ENCODE peak calls at places on chromosomes 13 and 19, in five cellular contexts. One of them, this sample, is unnamed.

GRCh38 chr19:35336166-35336955 is 7.4 kb downstream of the CD22 start:
- ATAC-seq in activated CD4-positive, alpha-beta T cell treated with anti-CD3 and anti-CD28 coated beads for 36 hours: no peak
- ATAC-seq in foreskin keratinocyte: no peak
- ATAC-seq in B cell: no peak
- ATAC-seq in stimulated activated naive CD8-positive, alpha-beta T cell treated with anti-CD3 and anti-CD28 coated beads, Interleukin-15, Interleukin-2, amounts not matched to agents 100 U/mL and 50 U/mL, for 24 hours: no peak
- ATAC-seq in this sample: no peak

GRCh38 chr13:49464621-49465325 is 20.7 kb downstream of the SETDB2 start:
- ATAC-seq in activated CD4-positive, alpha-beta T cell treated with anti-CD3 and anti-CD28 coated beads for 36 hours: no peak
- ATAC-seq in foreskin keratinocyte: no peak
- ATAC-seq in B cell: no peak
- ATAC-seq in stimulated activated naive CD8-positive, alpha-beta T cell treated with anti-CD3 and anti-CD28 coated beads, Interleukin-15, Interleukin-2, amounts not matched to agents 100 U/mL and 50 U/mL, for 24 hours: no peak
- ATAC-seq in this sample: no peak

GRCh38 chr19:3769494-3769893 is 2.5 kb downstream of the RAX2 start:
- ATAC-seq in activated CD4-positive, alpha-beta T cell treated with anti-CD3 and anti-CD28 coated beads for 36 hours: no peak
- ATAC-seq in foreskin keratinocyte: no peak
- ATAC-seq in B cell: no peak
- ATAC-seq in stimulated activated naive CD8-positive, alpha-beta T cell treated with anti-CD3 and anti-CD28 coated beads, Interleukin-15, Interleukin-2, amounts not matched to agents 100 U/mL and 50 U/mL, for 24 hours: no peak
- ATAC-seq in this sample: no peak

GRCh38 chr13:28583661-28584091 is 75.3 kb upstream of the POMP start:
- ATAC-seq in activated CD4-positive, alpha-beta T cell treated with anti-CD3 and anti-CD28 coated beads for 36 hours: no peak
- ATAC-seq in foreskin keratinocyte: no peak
- ATAC-seq in B cell: no peak
- ATAC-seq in stimulated activated naive CD8-positive, alpha-beta T cell treated with anti-CD3 and anti-CD28 coated beads, Interleukin-15, Interleukin-2, amounts not matched to agents 100 U/mL and 50 U/mL, for 24 hours: no peak
- ATAC-seq in this sample: no peak

GRCh38 chr13:30477346-30478235 is 11.9 kb upstream of the HMGB1 start:
- ATAC-seq in activated CD4-positive, alpha-beta T cell treated with anti-CD3 and anti-CD28 coated beads for 36 hours: no peak
- ATAC-seq in foreskin keratinocyte: no peak
- ATAC-seq in B cell: peak
- ATAC-seq in stimulated activated naive CD8-positive, alpha-beta T cell treated with anti-CD3 and anti-CD28 coated beads, Interleukin-15, Interleukin-2, amounts not matched to agents 100 U/mL and 50 U/mL, for 24 hours: no peak
- ATAC-seq in this sample: no peak

GRCh38 chr19:1245884-1246816 is 2.2 kb upstream of the MIDN start:
- ATAC-seq in activated CD4-positive, alpha-beta T cell treated with anti-CD3 and anti-CD28 coated beads for 36 hours: no peak
- ATAC-seq in foreskin keratinocyte: no peak
- ATAC-seq in B cell: no peak
- ATAC-seq in stimulated activated naive CD8-positive, alpha-beta T cell treated with anti-CD3 and anti-CD28 coated beads, Interleukin-15, Interleukin-2, amounts not matched to agents 100 U/mL and 50 U/mL, for 24 hours: no peak
- ATAC-seq in this sample: no peak

GRCh38 chr13:84997858-84998257 is 801.4 kb downstream of the SLITRK6 start:
- ATAC-seq in activated CD4-positive, alpha-beta T cell treated with anti-CD3 and anti-CD28 coated beads for 36 hours: no peak
- ATAC-seq in foreskin keratinocyte: no peak
- ATAC-seq in B cell: no peak
- ATAC-seq in stimulated activated naive CD8-positive, alpha-beta T cell treated with anti-CD3 and anti-CD28 coated beads, Interleukin-15, Interleukin-2, amounts not matched to agents 100 U/mL and 50 U/mL, for 24 hours: no peak
- ATAC-seq in this sample: no peak

GRCh38 chr13:77306458-77306857 is 20.4 kb downstream of the MYCBP2 start:
- ATAC-seq in activated CD4-positive, alpha-beta T cell treated with anti-CD3 and anti-CD28 coated beads for 36 hours: no peak
- ATAC-seq in foreskin keratinocyte: peak
- ATAC-seq in B cell: no peak
- ATAC-seq in stimulated activated naive CD8-positive, alpha-beta T cell treated with anti-CD3 and anti-CD28 coated beads, Interleukin-15, Interleukin-2, amounts not matched to agents 100 U/mL and 50 U/mL, for 24 hours: no peak
- ATAC-seq in this sample: no peak

GRCh38 chr13:98997738-98998641 is 20.1 kb upstream of the DOCK9 start:
- ATAC-seq in activated CD4-positive, alpha-beta T cell treated with anti-CD3 and anti-CD28 coated beads for 36 hours: peak
- ATAC-seq in foreskin keratinocyte: peak
- ATAC-seq in B cell: no peak
- ATAC-seq in stimulated activated naive CD8-positive, alpha-beta T cell treated with anti-CD3 and anti-CD28 coated beads, Interleukin-15, Interleukin-2, amounts not matched to agents 100 U/mL and 50 U/mL, for 24 hours: peak
- ATAC-seq in this sample: peak

GRCh38 chr19:53868892-53869804 is 1.5 kb downstream of the MYADM start:
- ATAC-seq in activated CD4-positive, alpha-beta T cell treated with anti-CD3 and anti-CD28 coated beads for 36 hours: peak
- ATAC-seq in foreskin keratinocyte: peak
- ATAC-seq in B cell: peak
- ATAC-seq in stimulated activated naive CD8-positive, alpha-beta T cell treated with anti-CD3 and anti-CD28 coated beads, Interleukin-15, Interleukin-2, amounts not matched to agents 100 U/mL and 50 U/mL, for 24 hours: peak
- ATAC-seq in this sample: peak

GRCh38 chr19:57434386-57435061 is 601 bp upstream of the ZNF749 start:
- ATAC-seq in activated CD4-positive, alpha-beta T cell treated with anti-CD3 and anti-CD28 coated beads for 36 hours: peak
- ATAC-seq in foreskin keratinocyte: peak
- ATAC-seq in B cell: no peak
- ATAC-seq in stimulated activated naive CD8-positive, alpha-beta T cell treated with anti-CD3 and anti-CD28 coated beads, Interleukin-15, Interleukin-2, amounts not matched to agents 100 U/mL and 50 U/mL, for 24 hours: no peak
- ATAC-seq in this sample: peak

GRCh38 chr13:72221276-72221962 is 354.4 kb upstream of the DACH1 start:
- ATAC-seq in activated CD4-positive, alpha-beta T cell treated with anti-CD3 and anti-CD28 coated beads for 36 hours: no peak
- ATAC-seq in foreskin keratinocyte: peak
- ATAC-seq in B cell: no peak
- ATAC-seq in stimulated activated naive CD8-positive, alpha-beta T cell treated with anti-CD3 and anti-CD28 coated beads, Interleukin-15, Interleukin-2, amounts not matched to agents 100 U/mL and 50 U/mL, for 24 hours: no peak
- ATAC-seq in this sample: no peak

GRCh38 chr19:53991224-53992113 is at the start of gene CACNG6:
- ATAC-seq in activated CD4-positive, alpha-beta T cell treated with anti-CD3 and anti-CD28 coated beads for 36 hours: no peak
- ATAC-seq in foreskin keratinocyte: no peak
- ATAC-seq in B cell: no peak
- ATAC-seq in stimulated activated naive CD8-positive, alpha-beta T cell treated with anti-CD3 and anti-CD28 coated beads, Interleukin-15, Interleukin-2, amounts not matched to agents 100 U/mL and 50 U/mL, for 24 hours: no peak
- ATAC-seq in this sample: no peak

GRCh38 chr19:55648657-55649578 is 906 bp downstream of the CCDC106 start:
- ATAC-seq in activated CD4-positive, alpha-beta T cell treated with anti-CD3 and anti-CD28 coated beads for 36 hours: no peak
- ATAC-seq in foreskin keratinocyte: no peak
- ATAC-seq in B cell: no peak
- ATAC-seq in stimulated activated naive CD8-positive, alpha-beta T cell treated with anti-CD3 and anti-CD28 coated beads, Interleukin-15, Interleukin-2, amounts not matched to agents 100 U/mL and 50 U/mL, for 24 hours: no peak
- ATAC-seq in this sample: no peak

GRCh38 chr13:98389319-98389718 is 187.6 kb downstream of the STK24 start:
- ATAC-seq in activated CD4-positive, alpha-beta T cell treated with anti-CD3 and anti-CD28 coated beads for 36 hours: no peak
- ATAC-seq in foreskin keratinocyte: no peak
- ATAC-seq in B cell: no peak
- ATAC-seq in stimulated activated naive CD8-positive, alpha-beta T cell treated with anti-CD3 and anti-CD28 coated beads, Interleukin-15, Interleukin-2, amounts not matched to agents 100 U/mL and 50 U/mL, for 24 hours: no peak
- ATAC-seq in this sample: no peak

GRCh38 chr19:54558339-54558738 is 15.3 kb upstream of the LILRA2 start:
- ATAC-seq in activated CD4-positive, alpha-beta T cell treated with anti-CD3 and anti-CD28 coated beads for 36 hours: no peak
- ATAC-seq in foreskin keratinocyte: no peak
- ATAC-seq in B cell: no peak
- ATAC-seq in stimulated activated naive CD8-positive, alpha-beta T cell treated with anti-CD3 and anti-CD28 coated beads, Interleukin-15, Interleukin-2, amounts not matched to agents 100 U/mL and 50 U/mL, for 24 hours: no peak
- ATAC-seq in this sample: no peak

GRCh38 chr13:40109324-40109958 is 454.0 kb downstream of the COG6 start:
- ATAC-seq in activated CD4-positive, alpha-beta T cell treated with anti-CD3 and anti-CD28 coated beads for 36 hours: peak
- ATAC-seq in foreskin keratinocyte: peak
- ATAC-seq in B cell: no peak
- ATAC-seq in stimulated activated naive CD8-positive, alpha-beta T cell treated with anti-CD3 and anti-CD28 coated beads, Interleukin-15, Interleukin-2, amounts not matched to agents 100 U/mL and 50 U/mL, for 24 hours: peak
- ATAC-seq in this sample: peak

GRCh38 chr13:79501538-79502232 is 20.7 kb downstream of the NDFIP2 start:
- ATAC-seq in activated CD4-positive, alpha-beta T cell treated with anti-CD3 and anti-CD28 coated beads for 36 hours: peak
- ATAC-seq in foreskin keratinocyte: peak
- ATAC-seq in B cell: no peak
- ATAC-seq in stimulated activated naive CD8-positive, alpha-beta T cell treated with anti-CD3 and anti-CD28 coated beads, Interleukin-15, Interleukin-2, amounts not matched to agents 100 U/mL and 50 U/mL, for 24 hours: peak
- ATAC-seq in this sample: peak